ENCODE peak calls at places on chromosomes 16 and 17, in nine cellular contexts. One of them, this sample, is unnamed.

GRCh38 chr17:45692661-45693060 is 91.5 kb upstream of the CRHR1 start:
- DNase-seq in type B pancreatic cell: no peak
- DNase-seq in nephron progenitor cell: no peak
- DNase-seq in ovary: no peak
- DNase-seq in LoVo: no peak
- DNase-seq in astrocyte of the cerebellum: no peak
- DNase-seq in HTR-8/SVneo: no peak
- DNase-seq in activated T-cell treated with anti-CD3 and anti-CD28 coated beads for 1 hour: no peak
- DNase-seq in KG1: no peak
- DNase-seq in this sample: no peak

GRCh38 chr17:80645706-80646325 is 101.2 kb downstream of the RPTOR start:
- DNase-seq in LoVo: no peak
- DNase-seq in ovary: no peak
- DNase-seq in type B pancreatic cell: no peak
- DNase-seq in nephron progenitor cell: no peak
- DNase-seq in astrocyte of the cerebellum: no peak
- DNase-seq in KG1: no peak
- DNase-seq in HTR-8/SVneo: no peak
- DNase-seq in activated T-cell treated with anti-CD3 and anti-CD28 coated beads for 1 hour: no peak
- DNase-seq in this sample: no peak

GRCh38 chr17:51770031-51770759 is 388.3 kb downstream of the CA10 start:
- DNase-seq in LoVo: no peak
- DNase-seq in ovary: no peak
- DNase-seq in activated T-cell treated with anti-CD3 and anti-CD28 coated beads for 1 hour: no peak
- DNase-seq in HTR-8/SVneo: no peak
- DNase-seq in type B pancreatic cell: no peak
- DNase-seq in nephron progenitor cell: no peak
- DNase-seq in astrocyte of the cerebellum: no peak
- DNase-seq in KG1: no peak
- DNase-seq in this sample: no peak

GRCh38 chr17:26963163-26963503 is 330.8 kb upstream of the WSB1 start:
- DNase-seq in HTR-8/SVneo: no peak
- DNase-seq in KG1: no peak
- DNase-seq in LoVo: no peak
- DNase-seq in astrocyte of the cerebellum: no peak
- DNase-seq in activated T-cell treated with anti-CD3 and anti-CD28 coated beads for 1 hour: no peak
- DNase-seq in nephron progenitor cell: no peak
- DNase-seq in type B pancreatic cell: no peak
- DNase-seq in ovary: no peak
- DNase-seq in this sample: no peak

GRCh38 chr17:44543213-44543904 is 13.9 kb upstream of the FZD2 start:
- DNase-seq in HTR-8/SVneo: peak
- DNase-seq in LoVo: peak
- DNase-seq in astrocyte of the cerebellum: peak
- DNase-seq in KG1: no peak
- DNase-seq in nephron progenitor cell: peak
- DNase-seq in type B pancreatic cell: no peak
- DNase-seq in activated T-cell treated with anti-CD3 and anti-CD28 coated beads for 1 hour: no peak
- DNase-seq in ovary: peak
- DNase-seq in this sample: no peak

GRCh38 chr17:10415161-10415560 is 6.6 kb downstream of the MYH8 start:
- DNase-seq in nephron progenitor cell: no peak
- DNase-seq in astrocyte of the cerebellum: no peak
- DNase-seq in LoVo: no peak
- DNase-seq in KG1: no peak
- DNase-seq in activated T-cell treated with anti-CD3 and anti-CD28 coated beads for 1 hour: no peak
- DNase-seq in type B pancreatic cell: no peak
- DNase-seq in ovary: no peak
- DNase-seq in HTR-8/SVneo: no peak
- DNase-seq in this sample: no peak

GRCh38 chr16:10761388-10761787 is 17.7 kb downstream of the NUBP1 start:
- DNase-seq in HTR-8/SVneo: no peak
- DNase-seq in astrocyte of the cerebellum: no peak
- DNase-seq in type B pancreatic cell: no peak
- DNase-seq in KG1: no peak
- DNase-seq in nephron progenitor cell: no peak
- DNase-seq in LoVo: no peak
- DNase-seq in activated T-cell treated with anti-CD3 and anti-CD28 coated beads for 1 hour: no peak
- DNase-seq in ovary: no peak
- DNase-seq in this sample: no peak

GRCh38 chr17:73765824-73766563 is 121.7 kb upstream of the SDK2 start:
- DNase-seq in astrocyte of the cerebellum: no peak
- DNase-seq in LoVo: no peak
- DNase-seq in ovary: no peak
- DNase-seq in activated T-cell treated with anti-CD3 and anti-CD28 coated beads for 1 hour: no peak
- DNase-seq in type B pancreatic cell: no peak
- DNase-seq in KG1: no peak
- DNase-seq in HTR-8/SVneo: no peak
- DNase-seq in nephron progenitor cell: no peak
- DNase-seq in this sample: no peak

GRCh38 chr17:45114117-45114932 is 18.0 kb downstream of the PLCD3 start:
- DNase-seq in nephron progenitor cell: no peak
- DNase-seq in activated T-cell treated with anti-CD3 and anti-CD28 coated beads for 1 hour: no peak
- DNase-seq in ovary: no peak
- DNase-seq in HTR-8/SVneo: no peak
- DNase-seq in type B pancreatic cell: no peak
- DNase-seq in LoVo: no peak
- DNase-seq in KG1: no peak
- DNase-seq in astrocyte of the cerebellum: no peak
- DNase-seq in this sample: no peak

GRCh38 chr17:9266769-9267168 is 245.5 kb downstream of the NTN1 start:
- DNase-seq in HTR-8/SVneo: no peak
- DNase-seq in nephron progenitor cell: no peak
- DNase-seq in type B pancreatic cell: no peak
- DNase-seq in LoVo: no peak
- DNase-seq in activated T-cell treated with anti-CD3 and anti-CD28 coated beads for 1 hour: no peak
- DNase-seq in ovary: no peak
- DNase-seq in KG1: no peak
- DNase-seq in astrocyte of the cerebellum: no peak
- DNase-seq in this sample: no peak

GRCh38 chr16:88888778-88889387 is 22.4 kb upstream of the PABPN1L start:
- DNase-seq in LoVo: no peak
- DNase-seq in activated T-cell treated with anti-CD3 and anti-CD28 coated beads for 1 hour: no peak
- DNase-seq in KG1: no peak
- DNase-seq in HTR-8/SVneo: no peak
- DNase-seq in astrocyte of the cerebellum: no peak
- DNase-seq in ovary: no peak
- DNase-seq in type B pancreatic cell: no peak
- DNase-seq in nephron progenitor cell: no peak
- DNase-seq in this sample: no peak

GRCh38 chr16:60945225-60945624 is 1091.0 kb downstream of the CDH8 start:
- DNase-seq in HTR-8/SVneo: no peak
- DNase-seq in astrocyte of the cerebellum: peak
- DNase-seq in KG1: no peak
- DNase-seq in type B pancreatic cell: no peak
- DNase-seq in LoVo: no peak
- DNase-seq in nephron progenitor cell: peak
- DNase-seq in activated T-cell treated with anti-CD3 and anti-CD28 coated beads for 1 hour: no peak
- DNase-seq in ovary: no peak
- DNase-seq in this sample: peak

GRCh38 chr17:4180791-4181190 is 37.8 kb downstream of the CYB5D2 start:
- DNase-seq in KG1: no peak
- DNase-seq in activated T-cell treated with anti-CD3 and anti-CD28 coated beads for 1 hour: no peak
- DNase-seq in LoVo: no peak
- DNase-seq in ovary: no peak
- DNase-seq in nephron progenitor cell: no peak
- DNase-seq in type B pancreatic cell: no peak
- DNase-seq in astrocyte of the cerebellum: peak
- DNase-seq in HTR-8/SVneo: no peak
- DNase-seq in this sample: no peak

GRCh38 chr17:248337-249235 is 67.1 kb upstream of the DOC2B start:
- DNase-seq in ovary: no peak
- DNase-seq in LoVo: no peak
- DNase-seq in type B pancreatic cell: peak
- DNase-seq in activated T-cell treated with anti-CD3 and anti-CD28 coated beads for 1 hour: no peak
- DNase-seq in HTR-8/SVneo: no peak
- DNase-seq in nephron progenitor cell: no peak
- DNase-seq in KG1: no peak
- DNase-seq in astrocyte of the cerebellum: no peak
- DNase-seq in this sample: no peak

GRCh38 chr17:721540-721937 is 6.9 kb upstream of the VPS53 start:
- DNase-seq in KG1: no peak
- DNase-seq in type B pancreatic cell: no peak
- DNase-seq in HTR-8/SVneo: no peak
- DNase-seq in ovary: no peak
- DNase-seq in astrocyte of the cerebellum: no peak
- DNase-seq in nephron progenitor cell: no peak
- DNase-seq in LoVo: no peak
- DNase-seq in activated T-cell treated with anti-CD3 and anti-CD28 coated beads for 1 hour: no peak
- DNase-seq in this sample: no peak

GRCh38 chr16:52418206-52418605 is 128.7 kb downstream of the TOX3 start:
- DNase-seq in activated T-cell treated with anti-CD3 and anti-CD28 coated beads for 1 hour: no peak
- DNase-seq in astrocyte of the cerebellum: no peak
- DNase-seq in type B pancreatic cell: no peak
- DNase-seq in HTR-8/SVneo: no peak
- DNase-seq in KG1: no peak
- DNase-seq in nephron progenitor cell: no peak
- DNase-seq in ovary: no peak
- DNase-seq in LoVo: no peak
- DNase-seq in this sample: no peak

GRCh38 chr16:58605562-58605961 is 24.1 kb downstream of the CNOT1 start:
- DNase-seq in nephron progenitor cell: no peak
- DNase-seq in type B pancreatic cell: no peak
- DNase-seq in KG1: no peak
- DNase-seq in HTR-8/SVneo: no peak
- DNase-seq in astrocyte of the cerebellum: no peak
- DNase-seq in activated T-cell treated with anti-CD3 and anti-CD28 coated beads for 1 hour: no peak
- DNase-seq in ovary: no peak
- DNase-seq in LoVo: no peak
- DNase-seq in this sample: no peak

GRCh38 chr17:17079761-17080160 is 37.5 kb downstream of the MPRIP start:
- DNase-seq in ovary: no peak
- DNase-seq in HTR-8/SVneo: no peak
- DNase-seq in activated T-cell treated with anti-CD3 and anti-CD28 coated beads for 1 hour: no peak
- DNase-seq in LoVo: no peak
- DNase-seq in KG1: no peak
- DNase-seq in nephron progenitor cell: no peak
- DNase-seq in type B pancreatic cell: no peak
- DNase-seq in astrocyte of the cerebellum: no peak
- DNase-seq in this sample: no peak

GRCh38 chr17:8846768-8847211 is 20.7 kb downstream of the PIK3R6 start:
- DNase-seq in LoVo: no peak
- DNase-seq in nephron progenitor cell: no peak
- DNase-seq in HTR-8/SVneo: peak
- DNase-seq in KG1: no peak
- DNase-seq in ovary: no peak
- DNase-seq in activated T-cell treated with anti-CD3 and anti-CD28 coated beads for 1 hour: no peak
- DNase-seq in type B pancreatic cell: no peak
- DNase-seq in astrocyte of the cerebellum: no peak
- DNase-seq in this sample: no peak

GRCh38 chr16:54136276-54136625 is 150.3 kb downstream of the IRX3 start:
- DNase-seq in KG1: no peak
- DNase-seq in astrocyte of the cerebellum: no peak
- DNase-seq in LoVo: no peak
- DNase-seq in type B pancreatic cell: no peak
- DNase-seq in nephron progenitor cell: no peak
- DNase-seq in ovary: no peak
- DNase-seq in activated T-cell treated with anti-CD3 and anti-CD28 coated beads for 1 hour: no peak
- DNase-seq in HTR-8/SVneo: peak
- DNase-seq in this sample: no peak

This sample was measured in progenitor cell of endocrine pancreas.